ENCODE peak calls at places on chromosomes 6 and 20, in six cellular contexts. B is lung; T is ascending aorta; J is CD4-positive, alpha-beta memory T cell; X is breast epithelium; Y is cardiac muscle cell. O is an unnamed sample. For H3K27me3, the result is how much of the 10 kb centered on the place peaks cover.

GRCh38 chr6:170404697-170405096 is 98.1 kb downstream of the FAM120B start:
- DNase-seq in X (no peak), Y (peak), B (no peak), J (no peak), T (no peak), O (no peak)

GRCh38 chr6:92380803-92381601 is 1038.4 kb downstream of the EPHA7 start:
- DNase-seq in B (no peak), T (no peak), Y (no peak), J (no peak), X (no peak), O (no peak)

GRCh38 chr6:109770047-109770446 is 79.0 kb downstream of the FIG4 start:
- DNase-seq in B (no peak), Y (no peak), J (no peak), X (no peak), T (no peak), O (no peak)

GRCh38 chr20:51106011-51106410 is 83.1 kb upstream of the KCNG1 start:
- DNase-seq in Y (no peak), B (no peak), T (no peak), J (no peak), X (no peak), O (no peak)

GRCh38 chr6:25490018-25490865 is 161.8 kb upstream of the SCGN start:
- DNase-seq in B (peak), J (peak), X (peak), T (peak), Y (peak), O (peak)

GRCh38 chr6:5078121-5078695 is 6.9 kb upstream of the PPP1R3G start:
- DNase-seq in B (no peak), Y (no peak), T (no peak), X (no peak), J (no peak), O (no peak)

GRCh38 chr20:59955131-59955796 is 3.0 kb upstream of the CDH26 start:
- DNase-seq in B (no peak), Y (no peak), X (no peak), J (no peak), T (no peak), O (no peak)

GRCh38 chr20:20206788-20207187 is 154.5 kb downstream of the CFAP61 start:
- DNase-seq in X (no peak), J (no peak), Y (no peak), B (no peak), T (no peak), O (no peak)

GRCh38 chr20:17626217-17627007 is 55.6 kb downstream of the RRBP1 start:
- DNase-seq in X (peak), Y (no peak), B (no peak), T (no peak), J (no peak), O (no peak)

GRCh38 chr20:2470051-2470431 is 548 bp downstream of the SNRPB start:
- DNase-seq in T (no peak), B (no peak), Y (peak), X (no peak), J (peak), O (peak)

GRCh38 chr20:41664584-41664983 is 46.4 kb upstream of the CHD6 start:
- DNase-seq in Y (peak), B (no peak), X (no peak), J (no peak), T (no peak), O (no peak)

GRCh38 chr20:6533321-6533720 is 234.2 kb upstream of the BMP2 start:
- DNase-seq in Y (peak), J (no peak), B (no peak), T (no peak), X (no peak), O (no peak)

GRCh38 chr6:114419175-114419574 is 76.4 kb upstream of the HS3ST5 start:
- DNase-seq in T (no peak), J (no peak), Y (no peak), B (no peak), X (no peak), O (no peak)

GRCh38 chr6:54291738-54292137 is 16.5 kb upstream of the TINAG start:
- DNase-seq in X (no peak), B (no peak), Y (peak), J (no peak), T (no peak), O (no peak)
- H3K4me3 ChIP-seq in X (no peak), B (no peak), Y (no peak), J (no peak), T (no peak), O (no peak)

DNA sequence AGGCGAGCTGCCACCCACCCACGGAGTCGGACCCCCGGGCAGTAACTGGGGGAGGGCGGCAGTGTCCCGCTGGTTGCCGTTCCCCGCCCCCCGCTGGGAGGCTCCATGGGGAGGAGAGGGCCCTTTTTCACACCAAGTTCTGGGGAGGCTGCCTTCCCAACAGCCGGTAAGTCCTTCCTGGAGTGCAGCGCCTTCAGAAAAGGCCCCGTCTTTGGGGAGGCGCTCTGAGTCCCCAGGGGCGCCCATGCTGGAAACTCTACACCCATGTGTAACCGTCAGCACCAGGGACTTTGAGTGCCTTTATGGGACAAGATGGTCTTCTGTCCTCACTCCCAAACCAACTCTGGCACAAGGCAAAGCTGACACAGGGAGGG is 435 bp upstream of the SOX18 start:
- DNase-seq in B (no peak), X (no peak), T (no peak), Y (peak), J (no peak), O (no peak)
- H3K27me3 ChIP-seq in B (under half), X (half or more), T (under half), Y (half or more), J (under half), O (under half)

GRCh38 chr6:41729624-41730023 is 5.8 kb downstream of the TFEB start:
- DNase-seq in X (no peak), B (no peak), J (no peak), Y (no peak), T (no peak), O (no peak)
- H3K27ac ChIP-seq in X (no peak), B (no peak), J (no peak), Y (no peak), T (no peak), O (no peak)

GRCh38 chr20:23636182-23636907 is 1.4 kb downstream of the CST3 start:
- DNase-seq in Y (no peak), B (no peak), T (no peak), X (no peak), J (no peak), O (no peak)

GRCh38 chr20:23634044-23634801 is 3.5 kb downstream of the CST3 start:
- DNase-seq in J (no peak), B (no peak), T (no peak), X (no peak), Y (no peak), O (no peak)

GRCh38 chr20:23636908-23637281 is 860 bp downstream of the CST3 start:
- DNase-seq in T (no peak), J (no peak), B (no peak), Y (no peak), X (no peak), O (no peak)

GRCh38 chr20:23632711-23633573 is 4.8 kb downstream of the CST3 start:
- DNase-seq in Y (no peak), X (no peak), J (no peak), T (no peak), B (no peak), O (no peak)

GRCh38 chr20:23634985-23635767 is 2.6 kb downstream of the CST3 start:
- DNase-seq in T (no peak), Y (no peak), X (peak), B (no peak), J (no peak), O (no peak)
- H3K4me3 ChIP-seq in T (peak), Y (no peak), X (peak), B (no peak), J (no peak), O (no peak)

GRCh38 chr6:133240511-133241087 is 558 bp upstream of the EYA4 start:
- DNase-seq in B (no peak), J (no peak), X (no peak), Y (peak), T (no peak), O (no peak)
- H3K27me3 ChIP-seq in B (under half), J (under half), X (half or more), Y (half or more), T (under half), O (under half)

O was measured in effector memory CD4-positive, alpha-beta T cell.